ENCODE peak calls at places on chromosomes 16 and 17, in ten cellular contexts. R, S, Y, O, P, H, F, J, E and D are unnamed samples.

GRCh38 chr17:76528156-76528527 is 9.4 kb downstream of the CYGB start:
- DNase-seq in J (no peak), E (no peak), P (no peak), Y (no peak), R (no peak), O (no peak), S (no peak), H (no peak), F (peak), D (no peak)

GRCh38 chr17:77279448-77280303 is 138.9 kb downstream of the SEC14L1 start:
- DNase-seq in S (no peak), O (peak), P (no peak), E (peak), H (no peak), R (no peak), F (no peak), Y (no peak), J (no peak), D (no peak)

GRCh38 chr16:87391324-87391949 is 699 bp upstream of the MAP1LC3B start:
- DNase-seq in Y (peak), H (no peak), R (no peak), J (no peak), F (peak), O (peak), E (no peak), P (peak), S (no peak), D (peak)

GRCh38 chr16:88076211-88076931 is 125.1 kb downstream of the BANP start:
- DNase-seq in S (no peak), J (no peak), H (no peak), E (no peak), O (no peak), R (no peak), Y (no peak), F (peak), P (no peak), D (no peak)

GRCh38 chr16:17277981-17278381 is 192.8 kb downstream of the XYLT1 start:
- DNase-seq in J (no peak), H (no peak), S (no peak), Y (peak), R (no peak), P (no peak), E (peak), O (peak), F (no peak), D (no peak)

GRCh38 chr17:69574257-69575197 is 160.0 kb downstream of the MAP2K6 start:
- DNase-seq in R (no peak), P (no peak), E (peak), H (no peak), O (no peak), Y (peak), S (no peak), J (no peak), F (no peak), D (no peak)

GRCh38 chr17:333626-334396 is 18.8 kb downstream of the RPH3AL start:
- DNase-seq in F (peak), R (no peak), O (peak), H (no peak), Y (peak), P (no peak), J (no peak), E (no peak), S (no peak), D (no peak)

GRCh38 chr16:74877706-74878105 is 103.1 kb upstream of the FA2H start:
- DNase-seq in H (no peak), F (no peak), P (no peak), S (no peak), J (no peak), Y (no peak), O (no peak), E (no peak), R (no peak), D (no peak)

GRCh38 chr17:37568350-37569053 is 40.7 kb downstream of the SYNRG start:
- DNase-seq in P (no peak), S (no peak), E (no peak), F (no peak), H (no peak), R (no peak), Y (no peak), J (no peak), O (no peak), D (no peak)

GRCh38 chr17:82892869-82893565 is 53.2 kb upstream of the ZNF750 start:
- DNase-seq in F (no peak), Y (peak), E (no peak), O (no peak), P (peak), H (no peak), J (no peak), S (no peak), R (peak), D (no peak)

GRCh38 chr17:16068323-16068722 is 68.7 kb downstream of the TTC19 start:
- DNase-seq in H (no peak), R (no peak), E (no peak), Y (no peak), F (no peak), P (no peak), J (no peak), S (no peak), O (no peak), D (no peak)

GRCh38 chr17:18246880-18247612 is 11.5 kb downstream of the FLII start:
- DNase-seq in F (no peak), S (peak), H (no peak), J (peak), P (peak), Y (peak), E (peak), O (peak), R (peak), D (peak)

GRCh38 chr17:28119049-28119448 is 76.6 kb downstream of the NLK start:
- DNase-seq in E (no peak), P (no peak), S (no peak), H (no peak), F (no peak), J (no peak), R (no peak), Y (no peak), O (no peak), D (no peak)

GRCh38 chr17:48215583-48216139 is 108.1 kb downstream of the SNX11 start:
- DNase-seq in O (peak), H (no peak), R (no peak), P (no peak), J (peak), E (peak), S (peak), F (no peak), Y (no peak), D (peak)

GRCh38 chr17:40915199-40915661 is 22.2 kb downstream of the KRT23 start:
- DNase-seq in O (no peak), H (no peak), Y (no peak), F (no peak), J (no peak), R (no peak), E (peak), S (no peak), P (no peak), D (no peak)

GRCh38 chr16:55853114-55853513 is 20.2 kb upstream of the CES1 start:
- DNase-seq in S (no peak), O (no peak), F (no peak), P (no peak), Y (no peak), J (no peak), E (no peak), R (no peak), H (no peak), D (no peak)

GRCh38 chr16:11180489-11180888 is 75.5 kb downstream of the SOCS1 start:
- DNase-seq in H (no peak), E (no peak), R (no peak), O (no peak), P (no peak), J (no peak), Y (no peak), F (no peak), S (no peak), D (no peak)

GRCh38 chr17:38777641-38778250 is 21.6 kb downstream of the PIP4K2B start:
- DNase-seq in H (no peak), F (no peak), P (no peak), E (no peak), R (no peak), Y (no peak), S (no peak), O (no peak), J (no peak), D (no peak)

GRCh38 chr17:69870751-69871199 is 204.2 kb upstream of the KCNJ16 start:
- DNase-seq in F (no peak), Y (no peak), O (peak), E (no peak), R (no peak), J (no peak), S (no peak), H (no peak), P (no peak), D (no peak)

GRCh38 chr16:86697715-86698114 is 119.4 kb downstream of the FOXL1 start:
- DNase-seq in H (no peak), O (no peak), Y (no peak), J (no peak), S (no peak), E (no peak), P (no peak), F (no peak), R (no peak), D (no peak)

GRCh38 chr16:25126820-25127232 is 15.3 kb downstream of the LCMT1 start:
- DNase-seq in E (peak), H (peak), R (no peak), Y (no peak), J (peak), P (no peak), S (no peak), F (no peak), O (peak), D (peak)

GRCh38 chr16:74322301-74322710 is 25.7 kb downstream of the PSMD7 start:
- DNase-seq in J (no peak), H (no peak), Y (no peak), S (no peak), O (no peak), R (no peak), E (no peak), F (no peak), P (no peak), D (no peak)

GRCh38 chr17:80763293-80763867 is 218.7 kb downstream of the RPTOR start:
- DNase-seq in O (peak), E (no peak), F (no peak), P (no peak), R (no peak), S (no peak), H (no peak), J (no peak), Y (no peak), D (no peak)

GRCh38 chr16:78443780-78444422 is 344.4 kb downstream of the WWOX start:
- DNase-seq in O (no peak), E (no peak), F (no peak), R (no peak), P (no peak), S (no peak), H (no peak), Y (peak), J (no peak), D (no peak)

GRCh38 chr17:71224824-71225575 is 895.8 kb upstream of the SOX9 start:
- DNase-seq in S (no peak), F (no peak), J (no peak), E (no peak), H (no peak), R (no peak), P (no peak), O (no peak), Y (no peak), D (no peak)

GRCh38 chr16:46627746-46628145 is 6.6 kb upstream of the SHCBP1 start:
- DNase-seq in R (no peak), H (no peak), F (no peak), P (no peak), S (no peak), Y (no peak), E (no peak), J (no peak), O (peak), D (no peak)